ENCODE peak calls at places on chromosomes 12 and 14, in eight cellular contexts. J is activated CD4-positive, alpha-beta T cell treated with anti-CD3 and anti-CD28 coated beads, Interleukin-2, amount 10 ng/mL, durations not matched to agents 7 days and 5 days; G is activated CD8-positive, alpha-beta memory T cell treated with anti-CD3 and anti-CD28 coated beads, Interleukin-2, amount 50 U/mL, for 48 hours; D is fibroblast of the conjunctiva; C is posterior cingulate gyrus; O is osteocyte; K is smooth muscle cell of the brain vasculature; T is HS-5. I is an unnamed sample.

GRCh38 chr12:65836419-65837197 is 12.3 kb downstream of the HMGA2 start:
- DNase-seq in J (no peak), G (no peak), D (no peak), C (no peak), O (no peak), K (no peak), T (no peak), I (no peak)

GRCh38 chr14:102231476-102232347 is 73.3 kb downstream of the MOK start:
- DNase-seq in J (no peak), G (no peak), D (no peak), C (no peak), O (no peak), K (no peak), T (no peak), I (no peak)

GRCh38 chr12:132318618-132319033 is 10.8 kb downstream of the GALNT9 start:
- DNase-seq in J (no peak), G (no peak), D (no peak), C (no peak), O (no peak), K (no peak), T (no peak), I (no peak)

GRCh38 chr14:71632440-71632946 is 299.7 kb upstream of the RGS6 start:
- DNase-seq in J (no peak), G (no peak), D (no peak), C (no peak), O (no peak), K (no peak), T (no peak), I (no peak)

GRCh38 chr14:58082491-58083098 is 69.4 kb downstream of the ARMH4 start:
- DNase-seq in J (no peak), G (no peak), D (peak), C (no peak), O (no peak), K (peak), T (peak), I (no peak)

GRCh38 chr12:65419284-65420072 is 141.0 kb downstream of the MSRB3 start:
- DNase-seq in J (no peak), G (no peak), D (no peak), C (no peak), O (no peak), K (no peak), T (no peak), I (no peak)

GRCh38 chr14:106622200-106622745 is 1095.9 kb downstream of the TMEM121 start:
- DNase-seq in J (peak), G (no peak), D (no peak), C (no peak), O (no peak), K (no peak), T (no peak), I (no peak)

GRCh38 chr14:95098984-95099599 is 58.2 kb downstream of the DICER1 start:
- DNase-seq in J (peak), G (no peak), D (peak), C (no peak), O (no peak), K (peak), T (no peak), I (no peak)

I was measured in type B pancreatic cell.